ENCODE peak calls at places on chromosomes 6 and 20, in nine cellular contexts. G is kidney epithelial cell, W is heart right ventricle, L is brain microvascular endothelial cell, J is pancreas, K is body of pancreas, H is esophagus squamous epithelium, C is cardiac muscle cell, Z is right atrium auricular region. R is an unnamed sample.

GRCh38 chr6:139927236-139927635 is 552.8 kb upstream of the CITED2 start:
- DNase-seq in G (no peak), W (no peak), L (peak; percentile 71), J (no peak), K (no peak), H (no peak), C (peak; percentile 85), Z (no peak), R (no peak)

GRCh38 chr20:49647509-49647908 is 66.2 kb downstream of the B4GALT5 start:
- DNase-seq in G (no peak), W (no peak), L (no peak), J (no peak), K (no peak), H (no peak), C (no peak), Z (no peak), R (peak; percentile 14)

GRCh38 chr20:50017160-50017559 is 34.4 kb downstream of the SNAI1 start:
- DNase-seq in G (no peak), W (no peak), L (no peak), J (no peak), K (no peak), H (no peak), C (no peak), Z (no peak), R (no peak)

GRCh38 chr20:10498196-10498595 is 63.1 kb downstream of the SLX4IP start:
- DNase-seq in G (no peak), W (no peak), L (no peak), J (no peak), K (no peak), H (no peak), C (no peak), Z (no peak), R (no peak)

GRCh38 chr20:41133709-41134361 is 3.5 kb upstream of the PLCG1 start:
- DNase-seq in G (no peak), W (no peak), L (no peak), J (no peak), K (no peak), H (no peak), C (no peak), Z (no peak), R (no peak)

GRCh38 chr6:24935753-24936152 is at the start of gene RIPOR2:
- DNase-seq in G (no peak), W (peak; percentile 25), L (no peak), J (no peak), K (peak; percentile 28), H (peak; percentile 14), C (no peak), Z (no peak), R (no peak)

GRCh38 chr6:5995705-5996686 is 10.7 kb downstream of the NRN1 start:
- DNase-seq in G (no peak), W (peak; percentile 79), L (peak; percentile 72), J (no peak), K (peak; percentile 44), H (no peak), C (no peak), Z (no peak), R (no peak)

GRCh38 chr20:63500151-63500901 is 1.4 kb upstream of the EEF1A2 start:
- DNase-seq in G (no peak), W (no peak), L (no peak), J (no peak), K (no peak), H (no peak), C (no peak), Z (no peak), R (no peak)

GRCh38 chr20:17226410-17227198 is at the start of gene PCSK2:
- DNase-seq in G (no peak), W (peak; percentile 26), L (peak; percentile 24), J (peak; percentile 53), K (peak; percentile 63), H (no peak), C (peak; percentile 60), Z (no peak), R (no peak)

GRCh38 chr6:43301081-43301870 is 3.2 kb downstream of the SLC22A7 start:
- DNase-seq in G (no peak), W (no peak), L (no peak), J (no peak), K (no peak), H (no peak), C (no peak), Z (no peak), R (no peak)

GRCh38 chr6:14108571-14109410 is 8.8 kb upstream of the CD83 start:
- DNase-seq in G (no peak), W (no peak), L (no peak), J (no peak), K (peak; percentile 57), H (no peak), C (peak; percentile 21), Z (no peak), R (no peak)

GRCh38 chr20:32672982-32673727 is 586 bp downstream of the C20orf203 start:
- DNase-seq in G (no peak), W (no peak), L (no peak), J (no peak), K (no peak), H (no peak), C (no peak), Z (no peak), R (no peak)
- TF ChIP-seq CTCF in G (no peak), W (no peak), L (no peak), J (no peak), K (no peak), H (no peak), C (no peak), Z (no peak), R (no peak)

GRCh38 chr6:117346142-117346930 is 79.4 kb downstream of the ROS1 start:
- DNase-seq in G (no peak), W (no peak), L (no peak), J (no peak), K (no peak), H (no peak), C (peak; percentile 41), Z (no peak), R (no peak)
- H3K4me3 ChIP-seq in G (no peak overlapping the region), W (no peak overlapping the region), L (no peak overlapping the region), J (no peak overlapping the region), K (no peak overlapping the region), H (no peak overlapping the region), C (no peak overlapping the region), Z (no peak overlapping the region), R (no peak overlapping the region)

GRCh38 chr6:41002168-41002567 is 36.9 kb downstream of the UNC5CL start:
- DNase-seq in G (no peak), W (no peak), L (no peak), J (no peak), K (no peak), H (no peak), C (no peak), Z (no peak), R (no peak)

GRCh38 chr6:40998661-40999060 is 40.4 kb downstream of the UNC5CL start:
- DNase-seq in G (no peak), W (no peak), L (no peak), J (no peak), K (peak; percentile 37), H (no peak), C (no peak), Z (peak; percentile 7), R (no peak)

GRCh38 chr6:40997256-40997957 is 41.6 kb downstream of the UNC5CL start:
- DNase-seq in G (peak; percentile 64), W (no peak), L (peak; percentile 73), J (peak; percentile 56), K (peak; percentile 87), H (no peak), C (peak; percentile 71), Z (peak; percentile 56), R (peak; percentile 41)

GRCh38 chr6:41000248-41000647 is 38.8 kb downstream of the UNC5CL start:
- DNase-seq in G (no peak), W (no peak), L (no peak), J (no peak), K (peak; percentile 22), H (no peak), C (no peak), Z (peak; percentile 30), R (no peak)

DNA sequence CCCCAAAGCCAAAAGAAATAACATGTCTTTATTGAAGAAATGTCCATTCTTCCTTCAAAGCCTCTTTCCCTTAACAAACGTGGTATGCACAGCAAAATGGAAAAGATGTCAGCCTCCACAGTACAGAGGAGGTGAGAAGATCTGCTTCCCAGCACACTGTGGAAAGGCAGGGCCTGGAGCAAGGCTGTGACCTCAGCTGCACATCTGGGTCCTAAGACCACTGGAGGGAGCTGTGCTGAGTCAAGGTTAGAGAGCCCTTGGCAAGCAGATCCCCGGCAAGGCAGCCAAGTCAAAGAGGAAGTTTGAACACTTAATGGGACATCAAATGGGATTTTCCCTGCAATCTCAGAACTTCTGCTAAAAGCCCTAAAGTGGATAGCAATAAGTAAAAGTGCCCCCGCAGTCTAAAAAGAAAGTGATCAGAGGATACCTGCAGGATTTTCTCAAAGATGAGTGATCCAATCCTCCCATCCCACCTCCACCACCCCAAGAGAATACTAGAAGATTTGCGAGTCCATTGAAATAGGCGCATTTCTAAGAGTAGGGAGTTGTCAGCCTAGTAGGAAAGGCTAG is 39.4 kb downstream of the UNC5CL start:
- DNase-seq in G (no peak), W (peak; percentile 43), L (no peak), J (peak; percentile 67), K (peak; percentile 90), H (no peak), C (peak; percentile 79), Z (peak; percentile 71), R (no peak)
- TF ChIP-seq CTCF in G (peak; percentile 36), W (peak; percentile 58), L (peak; percentile 55), J (peak; percentile 22), K (peak; percentile 53), H (no peak), C (peak; percentile 58), Z (peak; percentile 53), R (peak; percentile 41)

GRCh38 chr20:12764053-12764452 is 244.7 kb upstream of the SPTLC3 start:
- DNase-seq in G (no peak), W (no peak), L (no peak), J (no peak), K (no peak), H (no peak), C (no peak), Z (no peak), R (no peak)
- H3K4me3 ChIP-seq in G (no peak overlapping the region), W (no peak overlapping the region), L (no peak overlapping the region), J (no peak overlapping the region), K (no peak overlapping the region), H (no peak overlapping the region), C (no peak overlapping the region), Z (no peak overlapping the region), R (no peak overlapping the region)

R was measured in BJ.